ENCODE peak calls at places on chromosomes 5 and 9, in six cellular contexts. A is CD8-positive, alpha-beta memory T cell; J is A549; K is transverse colon; V is endothelial cell of umbilical vein; H is MM.1S. D is an unnamed sample. For H3K4me1, the result is how much of the 10 kb centered on the place peaks cover.

GRCh38 chr5:96716007-96716406 is 53.8 kb downstream of the CAST start:
- DNase-seq in A (peak), J (no peak), K (no peak), V (no peak), H (no peak), D (no peak)

GRCh38 chr9:91884153-91884552 is 65.9 kb downstream of the ROR2 start:
- DNase-seq in A (no peak), J (no peak), K (no peak), V (no peak), H (no peak), D (no peak)

GRCh38 chr5:76029739-76030138 is 53.4 kb upstream of the SV2C start:
- DNase-seq in A (no peak), J (no peak), K (no peak), V (no peak), H (no peak), D (no peak)

GRCh38 chr9:93598647-93599241 is 22.4 kb downstream of the PHF2 start:
- DNase-seq in A (peak), J (no peak), K (peak), V (peak), H (no peak), D (no peak)

GRCh38 chr9:92664394-92665152 is 5.4 kb downstream of the IPPK start:
- DNase-seq in A (peak), J (no peak), K (no peak), V (no peak), H (no peak), D (no peak)

GRCh38 chr9:81815781-81816180 is 112.4 kb upstream of the SPATA31D4 start:
- DNase-seq in A (no peak), J (no peak), K (no peak), V (no peak), H (no peak), D (no peak)

GRCh38 chr9:106945727-106946690 is 83.0 kb downstream of the ZNF462 start:
- DNase-seq in A (no peak), J (no peak), K (no peak), V (peak), H (no peak), D (no peak)

GRCh38 chr5:51559921-51560658 is 176.8 kb downstream of the ISL1 start:
- DNase-seq in A (no peak), J (no peak), K (no peak), V (no peak), H (no peak), D (no peak)

GRCh38 chr5:150573867-150574817 is 66.2 kb downstream of the NDST1 start:
- DNase-seq in A (no peak), J (no peak), K (no peak), V (no peak), H (no peak), D (no peak)

GRCh38 chr9:127136880-127137639 is 14.6 kb upstream of the ANGPTL2 start:
- DNase-seq in A (no peak), J (no peak), K (no peak), V (no peak), H (no peak), D (no peak)

GRCh38 chr9:130897848-130898551 is 1.4 kb upstream of the QRFP start:
- DNase-seq in A (no peak), J (no peak), K (peak), V (no peak), H (no peak), D (no peak)

GRCh38 chr9:126515873-126516505 is 97.7 kb upstream of the LMX1B start:
- DNase-seq in A (no peak), J (no peak), K (no peak), V (no peak), H (no peak), D (no peak)

GRCh38 chr9:125297917-125298316 is 36.3 kb downstream of the GAPVD1 start:
- DNase-seq in A (peak), J (no peak), K (no peak), V (no peak), H (no peak), D (no peak)

GRCh38 chr9:104280216-104280585 is 186.1 kb downstream of the SMC2 start:
- DNase-seq in A (no peak), J (no peak), K (no peak), V (peak), H (no peak), D (no peak)

GRCh38 chr5:102561894-102562760 is 63.3 kb upstream of the SLCO6A1 start:
- DNase-seq in A (no peak), J (peak), K (peak), V (no peak), H (peak), D (no peak)

GRCh38 chr5:6475626-6476312 is 27.1 kb downstream of the UBE2QL1 start:
- DNase-seq in A (no peak), J (no peak), K (no peak), V (no peak), H (peak), D (no peak)

GRCh38 chr9:108885643-108886348 is 23.7 kb downstream of the ACTL7A start:
- DNase-seq in A (no peak), J (peak), K (peak), V (peak), H (peak), D (no peak)

GRCh38 chr9:107214381-107214780 is 68.7 kb upstream of the RAD23B start:
- DNase-seq in A (no peak), J (no peak), K (no peak), V (no peak), H (no peak), D (no peak)

GRCh38 chr9:76634356-76635054 is 129.7 kb upstream of the PCA3 start:
- DNase-seq in A (no peak), J (peak), K (no peak), V (peak), H (peak), D (no peak)

GRCh38 chr9:123423036-123423640 is 67.1 kb downstream of the CRB2 start:
- DNase-seq in A (no peak), J (no peak), K (no peak), V (no peak), H (no peak), D (no peak)

GRCh38 chr9:37591775-37592107 is 656 bp downstream of the TOMM5 start:
- DNase-seq in A (no peak), J (no peak), K (no peak), V (peak), H (no peak), D (no peak)
- H3K27ac ChIP-seq in A (peak), J (peak), K (peak), V (peak), H (peak), D (peak)

GRCh38 chr9:70477907-70478480 is 63.5 kb upstream of the KLF9 start:
- DNase-seq in A (no peak), J (no peak), K (no peak), V (no peak), H (no peak), D (no peak)

GRCh38 chr9:70479880-70480291 is 65.4 kb upstream of the KLF9 start:
- DNase-seq in A (no peak), J (no peak), K (peak), V (no peak), H (no peak), D (no peak)

GRCh38 chr9:70478963-70479641 is 64.6 kb upstream of the KLF9 start:
- DNase-seq in A (no peak), J (no peak), K (peak), V (peak), H (no peak), D (no peak)

GRCh38 chr9:70475211-70475610 is 60.8 kb upstream of the KLF9 start:
- DNase-seq in A (no peak), J (no peak), K (no peak), V (peak), H (no peak), D (no peak)

GRCh38 chr9:70477146-70477745 is 62.8 kb upstream of the KLF9 start:
- DNase-seq in A (no peak), J (no peak), K (no peak), V (peak), H (no peak), D (no peak)
- H3K4me1 ChIP-seq in A (under half), J (under half), K (half or more), V (under half), H (under half), D (under half)

DNA sequence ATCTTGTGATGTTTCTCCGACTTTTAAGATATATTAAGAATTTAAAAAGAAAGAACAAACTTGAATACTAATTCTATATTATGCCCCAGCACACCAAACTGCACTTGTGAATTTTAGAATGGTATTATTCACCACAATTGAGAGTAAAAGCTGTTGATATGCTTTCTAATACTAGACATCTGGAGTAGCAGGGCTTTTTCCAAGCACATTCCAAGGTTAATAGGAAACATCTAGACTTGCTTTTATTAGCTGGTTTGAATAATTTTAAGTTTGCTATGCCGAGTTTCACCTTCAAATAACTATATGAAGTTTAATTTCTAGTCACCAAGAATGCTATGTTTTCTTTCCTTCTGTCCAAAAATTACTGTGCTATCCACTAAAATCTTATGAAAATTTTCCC is 13.5 kb downstream of the NREP start:
- DNase-seq in A (no peak), J (no peak), K (no peak), V (no peak), H (no peak), D (no peak)
- H3K4me3 ChIP-seq in A (no peak), J (no peak), K (no peak), V (no peak), H (no peak), D (no peak)

GRCh38 chr5:110824936-110825441 is 86.2 kb downstream of the SLC25A46 start:
- DNase-seq in A (no peak), J (no peak), K (no peak), V (no peak), H (no peak), D (no peak)

GRCh38 chr5:110823571-110823970 is 84.8 kb downstream of the SLC25A46 start:
- DNase-seq in A (no peak), J (no peak), K (no peak), V (no peak), H (no peak), D (no peak)
- H3K27ac ChIP-seq in A (no peak), J (no peak), K (no peak), V (no peak), H (no peak), D (no peak)

DNA sequence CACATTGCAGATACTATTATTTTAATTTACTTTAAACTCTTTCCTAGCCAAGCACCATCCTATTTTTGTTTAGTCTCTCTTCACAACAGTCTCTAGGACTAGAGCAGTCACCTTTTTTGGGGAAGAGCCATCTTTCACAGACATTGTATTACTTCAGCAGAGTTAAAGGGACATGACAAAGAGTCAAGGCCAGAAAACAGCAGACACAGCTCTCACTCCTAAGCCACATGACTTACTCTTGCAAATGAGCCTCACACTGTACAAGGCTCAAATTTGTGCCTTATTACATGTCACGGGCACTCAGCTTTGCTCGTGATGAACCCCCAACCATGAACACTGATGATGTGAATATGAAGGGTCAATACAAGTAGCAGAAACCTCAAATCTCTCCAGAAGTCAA is 104.3 kb downstream of the ZNF608 start:
- DNase-seq in A (no peak), J (no peak), K (no peak), V (no peak), H (no peak), D (no peak)
- H3K4me1 ChIP-seq in A (under half), J (under half), K (under half), V (under half), H (under half), D (under half)

GRCh38 chr5:77616920-77617319 is 21.6 kb downstream of the OTP start:
- DNase-seq in A (no peak), J (no peak), K (no peak), V (no peak), H (no peak), D (no peak)
- H3K4me3 ChIP-seq in A (no peak), J (no peak), K (no peak), V (no peak), H (no peak), D (no peak)

D was measured in esophagus squamous epithelium.